ENCODE peak calls at places on chromosomes 13 and 19, in eight cellular contexts. I is activated CD8-positive, alpha-beta memory T cell treated with anti-CD3 and anti-CD28 coated beads for 1 hour; P is heart right ventricle; G is NCI-H69; F is CD8-positive, alpha-beta memory T cell; V is lung microvascular endothelial cell; Y is stimulated activated CD8-positive, alpha-beta memory T cell treated with anti-CD3 and anti-CD28 coated beads, Interleukin-12 subunit alpha, Interleukin-12 subunit beta, amount 100 ng/mL, for 4 hours; L is kidney. M is an unnamed sample.

GRCh38 chr13:113989585-113990300 is 15.9 kb upstream of the C13orf46 start:
- DNase-seq in I (no peak), P (no peak), G (no peak), F (no peak), V (no peak), Y (no peak), L (peak; percentile 41), M (no peak)

GRCh38 chr19:38699027-38699346 is 45.3 kb downstream of the CAPN12 start:
- DNase-seq in I (no peak), P (no peak), G (no peak), F (no peak), V (no peak), Y (no peak), L (no peak), M (no peak)

GRCh38 chr19:47512183-47512947 is 2.5 kb downstream of the NAPA start:
- DNase-seq in I (no peak), P (no peak), G (no peak), F (no peak), V (peak; percentile 21), Y (no peak), L (no peak), M (peak; percentile 30)

GRCh38 chr19:55113570-55114039 is 3.8 kb downstream of the PPP1R12C start:
- DNase-seq in I (no peak), P (peak; percentile 98), G (peak; percentile 19), F (no peak), V (peak; percentile 95), Y (no peak), L (peak; percentile 96), M (peak; percentile 96)

GRCh38 chr13:44107357-44108121 is 227.8 kb downstream of the LACC1 start:
- DNase-seq in I (no peak), P (no peak), G (no peak), F (no peak), V (no peak), Y (no peak), L (no peak), M (no peak)

GRCh38 chr13:112153364-112153763 is 86.4 kb downstream of the SOX1 start:
- DNase-seq in I (no peak), P (no peak), G (no peak), F (no peak), V (no peak), Y (no peak), L (no peak), M (no peak)

GRCh38 chr13:60642552-60642951 is 245.5 kb downstream of the TDRD3 start:
- DNase-seq in I (no peak), P (no peak), G (peak; percentile 42), F (no peak), V (no peak), Y (no peak), L (no peak), M (no peak)

GRCh38 chr19:33830264-33830663 is 33.6 kb downstream of the KCTD15 start:
- DNase-seq in I (no peak), P (no peak), G (no peak), F (no peak), V (no peak), Y (no peak), L (no peak), M (no peak)

GRCh38 chr13:51874651-51875050 is 12.9 kb downstream of the CCDC70 start:
- DNase-seq in I (no peak), P (no peak), G (peak; percentile 48), F (no peak), V (no peak), Y (no peak), L (no peak), M (no peak)

GRCh38 chr13:62209539-62209938 is 793.9 kb upstream of the PCDH20 start:
- DNase-seq in I (no peak), P (no peak), G (peak; percentile 74), F (no peak), V (no peak), Y (no peak), L (no peak), M (no peak)

GRCh38 chr13:98585946-98586345 is 9.0 kb upstream of the STK24 start:
- DNase-seq in I (no peak), P (no peak), G (peak; percentile 78), F (no peak), V (no peak), Y (no peak), L (no peak), M (no peak)